ENCODE peak calls at places on chromosome 18, in four cellular contexts. One of them, this sample, is unnamed.

GRCh38 chr18:72672364-72673151 is 128.4 kb upstream of the CBLN2 start:
- DNase-seq in tibial artery: no peak
- DNase-seq in NCI-H1694 treated with DMSO at 0.1 percent for 48 hours: peak
- DNase-seq in A549: peak
- DNase-seq in this sample: no peak

GRCh38 chr18:39462436-39462835 is 1896.8 kb upstream of the CELF4 start:
- DNase-seq in tibial artery: no peak
- DNase-seq in NCI-H1694 treated with DMSO at 0.1 percent for 48 hours: no peak
- DNase-seq in A549: no peak
- DNase-seq in this sample: no peak

GRCh38 chr18:48889115-48889941 is 61.4 kb downstream of the SMAD7 start:
- DNase-seq in tibial artery: peak
- DNase-seq in NCI-H1694 treated with DMSO at 0.1 percent for 48 hours: no peak
- DNase-seq in A549: no peak
- DNase-seq in this sample: no peak

GRCh38 chr18:64127172-64127571 is 21.7 kb downstream of the LINC00305 start:
- DNase-seq in tibial artery: no peak
- DNase-seq in NCI-H1694 treated with DMSO at 0.1 percent for 48 hours: no peak
- DNase-seq in A549: no peak
- DNase-seq in this sample: no peak

GRCh38 chr18:36849288-36850011 is 20.5 kb downstream of the KIAA1328 start:
- DNase-seq in tibial artery: no peak
- DNase-seq in NCI-H1694 treated with DMSO at 0.1 percent for 48 hours: no peak
- DNase-seq in A549: no peak
- DNase-seq in this sample: no peak

GRCh38 chr18:54999016-54999415 is 39.8 kb upstream of the CCDC68 start:
- DNase-seq in tibial artery: no peak
- DNase-seq in NCI-H1694 treated with DMSO at 0.1 percent for 48 hours: no peak
- DNase-seq in A549: no peak
- DNase-seq in this sample: no peak

GRCh38 chr18:60053747-60054304 is 154.0 kb downstream of the PMAIP1 start:
- DNase-seq in tibial artery: no peak
- DNase-seq in NCI-H1694 treated with DMSO at 0.1 percent for 48 hours: no peak
- DNase-seq in A549: peak
- DNase-seq in this sample: no peak

GRCh38 chr18:23114171-23114881 is 21.0 kb upstream of the CABLES1 start:
- DNase-seq in tibial artery: no peak
- DNase-seq in NCI-H1694 treated with DMSO at 0.1 percent for 48 hours: no peak
- DNase-seq in A549: no peak
- DNase-seq in this sample: no peak

GRCh38 chr18:38186491-38186890 is 620.9 kb upstream of the CELF4 start:
- DNase-seq in tibial artery: no peak
- DNase-seq in NCI-H1694 treated with DMSO at 0.1 percent for 48 hours: no peak
- DNase-seq in A549: no peak
- DNase-seq in this sample: no peak

GRCh38 chr18:23405626-23406025 is 47.5 kb upstream of the RIOK3 start:
- DNase-seq in tibial artery: no peak
- DNase-seq in NCI-H1694 treated with DMSO at 0.1 percent for 48 hours: no peak
- DNase-seq in A549: no peak
- DNase-seq in this sample: no peak

GRCh38 chr18:48493856-48494255 is 45.0 kb upstream of the CTIF start:
- DNase-seq in tibial artery: no peak
- DNase-seq in NCI-H1694 treated with DMSO at 0.1 percent for 48 hours: no peak
- DNase-seq in A549: no peak
- DNase-seq in this sample: no peak

GRCh38 chr18:79552696-79553095 is 126.9 kb upstream of the CTDP1 start:
- DNase-seq in tibial artery: no peak
- DNase-seq in NCI-H1694 treated with DMSO at 0.1 percent for 48 hours: no peak
- DNase-seq in A549: no peak
- DNase-seq in this sample: no peak

GRCh38 chr18:48300463-48300961 is 108.7 kb downstream of the ZBTB7C start:
- DNase-seq in tibial artery: peak
- DNase-seq in NCI-H1694 treated with DMSO at 0.1 percent for 48 hours: no peak
- DNase-seq in A549: peak
- DNase-seq in this sample: no peak

GRCh38 chr18:3037423-3037915 is 24.5 kb upstream of the LPIN2 start:
- DNase-seq in tibial artery: no peak
- DNase-seq in NCI-H1694 treated with DMSO at 0.1 percent for 48 hours: no peak
- DNase-seq in A549: peak
- DNase-seq in this sample: no peak

GRCh38 chr18:53553030-53553429 is 671.4 kb downstream of the MBD2 start:
- DNase-seq in tibial artery: no peak
- DNase-seq in NCI-H1694 treated with DMSO at 0.1 percent for 48 hours: no peak
- DNase-seq in A549: no peak
- DNase-seq in this sample: no peak

GRCh38 chr18:62655520-62656219 is 59.7 kb upstream of the PHLPP1 start:
- DNase-seq in tibial artery: no peak
- DNase-seq in NCI-H1694 treated with DMSO at 0.1 percent for 48 hours: no peak
- DNase-seq in A549: no peak
- DNase-seq in this sample: no peak

GRCh38 chr18:8662574-8663255 is 42.6 kb upstream of the MTCL1 start:
- DNase-seq in tibial artery: no peak
- DNase-seq in NCI-H1694 treated with DMSO at 0.1 percent for 48 hours: no peak
- DNase-seq in A549: no peak
- DNase-seq in this sample: no peak

GRCh38 chr18:74229891-74230290 is 61.9 kb downstream of the CYB5A start:
- DNase-seq in tibial artery: no peak
- DNase-seq in NCI-H1694 treated with DMSO at 0.1 percent for 48 hours: no peak
- DNase-seq in A549: no peak
- DNase-seq in this sample: no peak

GRCh38 chr18:58669731-58670379 is 1.4 kb upstream of the MALT1 start:
- DNase-seq in tibial artery: no peak
- DNase-seq in NCI-H1694 treated with DMSO at 0.1 percent for 48 hours: no peak
- DNase-seq in A549: peak
- DNase-seq in this sample: no peak

GRCh38 chr18:45370190-45371010 is 244.9 kb upstream of the SLC14A2 start:
- DNase-seq in tibial artery: no peak
- DNase-seq in NCI-H1694 treated with DMSO at 0.1 percent for 48 hours: no peak
- DNase-seq in A549: no peak
- DNase-seq in this sample: no peak

GRCh38 chr18:48405108-48405507 is 4.1 kb downstream of the ZBTB7C start:
- DNase-seq in tibial artery: no peak
- DNase-seq in NCI-H1694 treated with DMSO at 0.1 percent for 48 hours: no peak
- DNase-seq in A549: no peak
- DNase-seq in this sample: no peak

GRCh38 chr18:70645971-70646370 is 357.1 kb downstream of the SOCS6 start:
- DNase-seq in tibial artery: no peak
- DNase-seq in NCI-H1694 treated with DMSO at 0.1 percent for 48 hours: no peak
- DNase-seq in A549: no peak
- DNase-seq in this sample: no peak

GRCh38 chr18:10490401-10491289 is 35.2 kb upstream of the NAPG start:
- DNase-seq in tibial artery: no peak
- DNase-seq in NCI-H1694 treated with DMSO at 0.1 percent for 48 hours: no peak
- DNase-seq in A549: peak
- DNase-seq in this sample: no peak

GRCh38 chr18:58180738-58181353 is 136.8 kb downstream of the NEDD4L start:
- DNase-seq in tibial artery: peak
- DNase-seq in NCI-H1694 treated with DMSO at 0.1 percent for 48 hours: peak
- DNase-seq in A549: peak
- DNase-seq in this sample: no peak

GRCh38 chr18:3183103-3183717 is 36.6 kb downstream of the MYOM1 start:
- DNase-seq in tibial artery: no peak
- DNase-seq in NCI-H1694 treated with DMSO at 0.1 percent for 48 hours: no peak
- DNase-seq in A549: no peak
- DNase-seq in this sample: no peak

GRCh38 chr18:52348209-52348608 is 8.2 kb downstream of the DCC start:
- DNase-seq in tibial artery: no peak
- DNase-seq in NCI-H1694 treated with DMSO at 0.1 percent for 48 hours: no peak
- DNase-seq in A549: peak
- DNase-seq in this sample: no peak

GRCh38 chr18:26091047-26091630 is 726 bp upstream of the SS18 start:
- DNase-seq in tibial artery: peak
- DNase-seq in NCI-H1694 treated with DMSO at 0.1 percent for 48 hours: no peak
- DNase-seq in A549: peak
- DNase-seq in this sample: peak